ENCODE peak calls at places on chromosome 16, in six cellular contexts. Q, K, I, X, Z and T are unnamed samples.

GRCh38 chr16:67110136-67110847 is 551 bp downstream of the PHAF1 start:
- DNase-seq in K (no peak), I (no peak), Z (no peak), Q (no peak), X (no peak), T (no peak)

GRCh38 chr16:88818610-88818874 is 6.8 kb upstream of the APRT start:
- DNase-seq in K (no peak), Z (no peak), Q (no peak), X (no peak), I (no peak), T (no peak)

GRCh38 chr16:54034684-54035083 is 251.9 kb downstream of the IRX3 start:
- DNase-seq in K (no peak), Q (no peak), I (no peak), X (no peak), Z (no peak), T (no peak)

GRCh38 chr16:28326881-28327610 is 34.7 kb downstream of the SBK1 start:
- DNase-seq in K (peak), Z (peak), Q (peak), X (peak), I (no peak), T (peak)

GRCh38 chr16:31099860-31100638 is 5.5 kb upstream of the VKORC1 start:
- DNase-seq in X (no peak), Q (no peak), I (no peak), Z (peak), K (no peak), T (no peak)

GRCh38 chr16:2236362-2237075 is at the start of gene DNASE1L2:
- DNase-seq in X (no peak), Z (peak), K (no peak), I (no peak), Q (no peak), T (no peak)

GRCh38 chr16:86680137-86680536 is 101.8 kb downstream of the FOXL1 start:
- DNase-seq in X (no peak), Q (no peak), I (no peak), K (no peak), Z (peak), T (no peak)

GRCh38 chr16:2237076-2237551 is 870 bp downstream of the DNASE1L2 start:
- DNase-seq in Q (no peak), X (no peak), I (no peak), K (no peak), Z (no peak), T (no peak)

GRCh38 chr16:12330977-12331376 is 354.4 kb downstream of the SNX29 start:
- DNase-seq in K (no peak), I (no peak), Q (no peak), X (no peak), Z (peak), T (no peak)

GRCh38 chr16:67268136-67268579 is 11.2 kb upstream of the PLEKHG4 start:
- DNase-seq in Q (no peak), X (no peak), K (no peak), Z (peak), I (peak), T (no peak)

GRCh38 chr16:85129846-85130706 is 17.8 kb upstream of the CIBAR2 start:
- DNase-seq in I (no peak), K (no peak), Q (no peak), X (no peak), Z (peak), T (no peak)

GRCh38 chr16:62363451-62363850 is 327.2 kb upstream of the CDH8 start:
- DNase-seq in Q (no peak), I (no peak), X (no peak), K (no peak), Z (no peak), T (no peak)